ENCODE peak calls at places on chromosome 17, in five cellular contexts. O is body of pancreas, V is choroid plexus epithelial cell, A is H7, F is ACHN. L is an unnamed sample.

GRCh38 chr17:19805006-19805405 is 56.9 kb upstream of the ALDH3A1 start:
- DNase-seq in O (no peak), V (peak), A (no peak), F (no peak), L (no peak)

GRCh38 chr17:5581655-5582054 is 2.7 kb downstream of the NLRP1 start:
- DNase-seq in O (no peak), V (no peak), A (no peak), F (no peak), L (no peak)

GRCh38 chr17:21289175-21289901 is 4.8 kb downstream of the MAP2K3 start:
- DNase-seq in O (no peak), V (no peak), A (peak), F (no peak), L (no peak)

GRCh38 chr17:64920026-64920418 is 744 bp upstream of the LRRC37A3 start:
- DNase-seq in O (no peak), V (no peak), A (no peak), F (no peak), L (no peak)

GRCh38 chr17:41015473-41015872 is 6.5 kb upstream of the KRTAP3-1 start:
- DNase-seq in O (no peak), V (no peak), A (no peak), F (no peak), L (no peak)

GRCh38 chr17:62802531-62803205 is 5.4 kb downstream of the MARCHF10 start:
- DNase-seq in O (no peak), V (no peak), A (no peak), F (no peak), L (no peak)

GRCh38 chr17:76720941-76721340 is 5.5 kb downstream of the JMJD6 start:
- DNase-seq in O (no peak), V (no peak), A (no peak), F (no peak), L (no peak)

GRCh38 chr17:7610641-7611040 is 4.1 kb downstream of the FXR2 start:
- DNase-seq in O (no peak), V (no peak), A (no peak), F (no peak), L (no peak)

GRCh38 chr17:7855643-7856080 is 796 bp downstream of the TMEM88 start:
- DNase-seq in O (no peak), V (peak), A (peak), F (no peak), L (no peak)

GRCh38 chr17:3852561-3852960 is 6.5 kb upstream of the NCBP3 start:
- DNase-seq in O (no peak), V (peak), A (no peak), F (no peak), L (no peak)

GRCh38 chr17:16906670-16907069 is 65.2 kb downstream of the TNFRSF13B start:
- DNase-seq in O (no peak), V (peak), A (no peak), F (no peak), L (no peak)

GRCh38 chr17:65102788-65103187 is 34.4 kb upstream of the RGS9 start:
- DNase-seq in O (no peak), V (no peak), A (no peak), F (peak), L (no peak)

GRCh38 chr17:28053044-28053670 is 10.7 kb downstream of the NLK start:
- DNase-seq in O (no peak), V (no peak), A (no peak), F (no peak), L (no peak)

GRCh38 chr17:45775148-45775547 is 9.0 kb upstream of the CRHR1 start:
- DNase-seq in O (peak), V (no peak), A (no peak), F (no peak), L (no peak)

GRCh38 chr17:81821603-81822311 is 11.3 kb downstream of the MCRIP1 start:
- DNase-seq in O (peak), V (peak), A (peak), F (peak), L (no peak)

GRCh38 chr17:6674586-6674985 is 23.0 kb downstream of the C17orf100 start:
- DNase-seq in O (no peak), V (no peak), A (no peak), F (no peak), L (no peak)

GRCh38 chr17:20922128-20922670 is 120.6 kb downstream of the USP22 start:
- DNase-seq in O (no peak), V (peak), A (no peak), F (no peak), L (no peak)

GRCh38 chr17:59028328-59028727 is 78.4 kb downstream of the TRIM37 start:
- DNase-seq in O (no peak), V (no peak), A (no peak), F (no peak), L (no peak)

GRCh38 chr17:74243013-74243755 is 29.8 kb downstream of the TTYH2 start:
- DNase-seq in O (no peak), V (no peak), A (no peak), F (no peak), L (no peak)

GRCh38 chr17:9451919-9452318 is 123.7 kb downstream of the STX8 start:
- DNase-seq in O (no peak), V (no peak), A (no peak), F (peak), L (no peak)

GRCh38 chr17:17846003-17846402 is 9.2 kb upstream of the SREBF1 start:
- DNase-seq in O (no peak), V (no peak), A (peak), F (no peak), L (no peak)

GRCh38 chr17:17546399-17547185 is 44.9 kb downstream of the PEMT start:
- DNase-seq in O (no peak), V (no peak), A (no peak), F (no peak), L (no peak)

GRCh38 chr17:30343741-30344140 is 9.9 kb upstream of the TMIGD1 start:
- DNase-seq in O (no peak), V (no peak), A (no peak), F (no peak), L (no peak)

GRCh38 chr17:41340934-41341861 is 9.4 kb downstream of the KRT33A start:
- DNase-seq in O (no peak), V (no peak), A (no peak), F (no peak), L (no peak)

GRCh38 chr17:57732062-57732461 is 13.0 kb downstream of the CCDC182 start:
- DNase-seq in O (peak), V (no peak), A (no peak), F (no peak), L (no peak)

GRCh38 chr17:350706-351435 is 1.7 kb downstream of the RPH3AL start:
- DNase-seq in O (peak), V (peak), A (peak), F (peak), L (no peak)

GRCh38 chr17:8602679-8603078 is 27.8 kb downstream of the MYH10 start:
- DNase-seq in O (no peak), V (no peak), A (no peak), F (no peak), L (no peak)

GRCh38 chr17:74807376-74807775 is 31.2 kb upstream of the NAT9 start:
- DNase-seq in O (no peak), V (no peak), A (no peak), F (no peak), L (no peak)

GRCh38 chr17:64423881-64424280 is 25.0 kb upstream of the MILR1 start:
- DNase-seq in O (no peak), V (peak), A (no peak), F (no peak), L (no peak)

GRCh38 chr17:82056729-82057621 is 5.3 kb downstream of the GPS1 start:
- DNase-seq in O (no peak), V (no peak), A (no peak), F (no peak), L (no peak)

GRCh38 chr17:66240013-66240412 is 10.8 kb upstream of the APOH start:
- DNase-seq in O (no peak), V (no peak), A (no peak), F (no peak), L (no peak)

GRCh38 chr17:31736855-31737625 is 122.0 kb downstream of the COPRS start:
- DNase-seq in O (no peak), V (no peak), A (no peak), F (no peak), L (no peak)

GRCh38 chr17:82729479-82730260 is 5.7 kb upstream of the FN3K start:
- DNase-seq in O (no peak), V (no peak), A (no peak), F (no peak), L (no peak)

GRCh38 chr17:74527081-74527480 is 4.2 kb downstream of the CD300LB start:
- DNase-seq in O (no peak), V (no peak), A (no peak), F (no peak), L (no peak)

GRCh38 chr17:73498854-73499597 is 145.2 kb downstream of the SDK2 start:
- DNase-seq in O (no peak), V (no peak), A (no peak), F (no peak), L (no peak)

GRCh38 chr17:80237386-80237785 is 17.2 kb downstream of the SLC26A11 start:
- DNase-seq in O (no peak), V (no peak), A (no peak), F (no peak), L (no peak)

GRCh38 chr17:45135978-45136791 is 698 bp downstream of the ACBD4 start:
- DNase-seq in O (no peak), V (no peak), A (peak), F (no peak), L (no peak)

GRCh38 chr17:2883544-2884203 is 87.4 kb downstream of the RAP1GAP2 start:
- DNase-seq in O (peak), V (peak), A (peak), F (peak), L (no peak)

GRCh38 chr17:80545499-80545826 is 825 bp downstream of the RPTOR start:
- DNase-seq in O (no peak), V (no peak), A (no peak), F (no peak), L (no peak)

GRCh38 chr17:60577147-60577925 is 22.7 kb upstream of the PPM1D start:
- DNase-seq in O (peak), V (peak), A (peak), F (peak), L (peak)

L was measured in GM13976.